ENCODE peak calls at places on chromosomes 2 and 18, in six cellular contexts. U is adrenal gland, C is Peyer's patch, T is cardiac muscle cell, A is lower lobe of right lung, X is esophagus squamous epithelium. G is an unnamed sample.

GRCh38 chr2:152415811-152416210 is 80.8 kb downstream of the FMNL2 start:
- DNase-seq in X (no peak), C (no peak), U (no peak), T (no peak), A (no peak), G (no peak)

GRCh38 chr2:233247744-233248143 is 3.7 kb upstream of the ATG16L1 start:
- DNase-seq in T (no peak), C (no peak), X (no peak), A (no peak), U (no peak), G (no peak)

GRCh38 chr18:10424576-10425314 is 29.7 kb upstream of the APCDD1 start:
- DNase-seq in X (no peak), A (no peak), C (no peak), T (peak; percentile 58), U (peak; percentile 31), G (no peak)

GRCh38 chr18:46167971-46168370 is 63.8 kb downstream of the HAUS1 start:
- DNase-seq in A (peak; percentile 70), X (peak; percentile 7), C (no peak), T (no peak), U (no peak), G (peak; percentile 26)

GRCh38 chr18:50886914-50887313 is 8.0 kb downstream of the ME2 start:
- DNase-seq in U (no peak), T (no peak), X (no peak), C (no peak), A (no peak), G (no peak)

GRCh38 chr18:77572537-77572936 is 322.9 kb downstream of the GALR1 start:
- DNase-seq in X (no peak), A (no peak), C (no peak), T (no peak), U (no peak), G (no peak)

GRCh38 chr2:133581027-133581760 is 12.9 kb upstream of the NCKAP5 start:
- DNase-seq in T (no peak), U (no peak), C (no peak), X (no peak), A (no peak), G (no peak)

GRCh38 chr2:200592414-200593075 is 6.7 kb downstream of the AOX1 start:
- DNase-seq in A (no peak), X (no peak), T (peak; percentile 79), U (no peak), C (no peak), G (no peak)

GRCh38 chr2:131835621-131836091 is 308.0 kb downstream of the CCDC74A start:
- DNase-seq in A (peak; percentile 46), X (no peak), C (peak; percentile 29), U (no peak), T (no peak), G (no peak)

GRCh38 chr2:158013791-158014190 is 87.9 kb upstream of the UPP2 start:
- DNase-seq in T (no peak), C (no peak), X (no peak), U (no peak), A (no peak), G (no peak)

GRCh38 chr2:149650006-149650405 is 62.4 kb upstream of the MMADHC start:
- DNase-seq in X (no peak), U (peak; percentile 14), C (no peak), A (no peak), T (peak; percentile 67), G (no peak)

GRCh38 chr2:145464901-145465300 is 945.0 kb upstream of the ZEB2 start:
- DNase-seq in C (no peak), T (no peak), X (no peak), A (no peak), U (no peak), G (no peak)

GRCh38 chr18:7598167-7599062 is 31.3 kb downstream of the PTPRM start:
- DNase-seq in C (no peak), T (peak; percentile 22), U (no peak), X (no peak), A (no peak), G (no peak)

GRCh38 chr2:8680931-8681760 is 710 bp upstream of the ID2 start:
- DNase-seq in C (peak; percentile 79), T (peak; percentile 89), X (no peak), U (peak; percentile 81), A (peak; percentile 89), G (peak; percentile 59)

GRCh38 chr2:155205201-155205600 is 506.7 kb downstream of the KCNJ3 start:
- DNase-seq in C (no peak), A (no peak), X (no peak), T (no peak), U (no peak), G (no peak)

GRCh38 chr18:55272510-55273243 is 313.4 kb upstream of the CCDC68 start:
- DNase-seq in T (peak; percentile 14), X (no peak), A (no peak), C (no peak), U (no peak), G (no peak)

GRCh38 chr18:12821408-12821807 is 62.6 kb downstream of the PTPN2 start:
- DNase-seq in X (no peak), U (no peak), A (no peak), C (no peak), T (no peak), G (no peak)

GRCh38 chr2:97863829-97864228 is 131.9 kb downstream of the TMEM131 start:
- DNase-seq in U (no peak), T (no peak), X (no peak), A (no peak), C (no peak), G (no peak)

GRCh38 chr18:75429975-75430374 is 2.5 kb upstream of the SMIM21 start:
- DNase-seq in A (no peak), T (no peak), C (no peak), U (no peak), X (no peak), G (no peak)

GRCh38 chr2:9144047-9144446 is 62.6 kb upstream of the ASAP2 start:
- DNase-seq in A (no peak), X (no peak), C (no peak), T (peak; percentile 29), U (no peak), G (no peak)

GRCh38 chr2:44537264-44537663 is 175.5 kb downstream of the CAMKMT start:
- DNase-seq in A (no peak), C (no peak), X (no peak), U (no peak), T (no peak), G (no peak)

GRCh38 chr2:141411419-141411818 is 719.4 kb downstream of the LRP1B start:
- DNase-seq in C (no peak), U (no peak), X (no peak), A (no peak), T (no peak), G (no peak)

GRCh38 chr2:161228511-161229240 is 68.4 kb downstream of the TANK start:
- DNase-seq in U (no peak), A (no peak), X (no peak), C (no peak), T (no peak), G (no peak)

GRCh38 chr2:50347355-50348044 is 684.4 kb downstream of the NRXN1 start:
- DNase-seq in C (no peak), T (peak; percentile 3), U (no peak), A (no peak), X (no peak), G (peak; percentile 40)

GRCh38 chr2:24893934-24894333 is 26.1 kb downstream of the ADCY3 start:
- DNase-seq in C (no peak), A (no peak), U (no peak), T (no peak), X (no peak), G (no peak)

GRCh38 chr2:6254446-6254845 is 562.3 kb downstream of the SOX11 start:
- DNase-seq in A (no peak), U (no peak), C (no peak), T (no peak), X (no peak), G (no peak)

GRCh38 chr2:135633582-135633981 is 102.3 kb downstream of the R3HDM1 start:
- DNase-seq in C (no peak), X (no peak), A (no peak), U (no peak), T (no peak), G (no peak)

DNA sequence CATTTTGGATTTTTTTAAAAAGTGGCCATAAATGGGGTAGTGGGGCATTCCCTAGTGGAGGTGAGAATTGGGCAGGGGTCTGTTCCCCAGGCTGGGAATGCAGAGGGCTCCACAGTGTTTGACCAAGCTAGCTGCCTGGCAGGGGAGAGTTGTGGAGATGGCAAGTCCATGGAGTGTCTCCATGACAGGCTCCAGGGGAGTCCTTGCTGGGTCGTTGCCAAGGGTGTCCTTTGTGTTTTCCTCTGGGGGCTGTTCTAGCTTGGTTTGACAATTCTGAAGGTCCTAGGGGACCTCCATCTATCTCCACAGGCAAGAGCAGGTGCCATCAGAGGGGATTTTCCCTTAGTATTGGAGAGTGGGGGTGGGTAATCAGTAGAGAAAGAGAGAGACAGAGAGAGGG is 265.3 kb downstream of the DYSF start:
- DNase-seq in X (no peak), C (no peak), A (no peak), T (no peak), U (no peak), G (no peak)
- H3K4me1 ChIP-seq in X (no peaks in the 10 kb centered on the region), C (no peaks in the 10 kb centered on the region), A (peaks cover 43% of the 10 kb centered on the region), T (peaks cover 61% of the 10 kb centered on the region), U (peaks cover 17% of the 10 kb centered on the region), G (no peaks in the 10 kb centered on the region)

GRCh38 chr2:222295368-222296041 is 3.3 kb downstream of the PAX3 start:
- DNase-seq in C (no peak), T (no peak), U (no peak), X (no peak), A (no peak), G (no peak)
- H3K4me3 ChIP-seq in C (peak overlapping the region; percentile 32), T (no peak overlapping the region), U (peak overlapping the region; percentile 17), X (peak overlapping the region; percentile 52), A (peak overlapping the region; percentile 42), G (no peak overlapping the region)

DNA sequence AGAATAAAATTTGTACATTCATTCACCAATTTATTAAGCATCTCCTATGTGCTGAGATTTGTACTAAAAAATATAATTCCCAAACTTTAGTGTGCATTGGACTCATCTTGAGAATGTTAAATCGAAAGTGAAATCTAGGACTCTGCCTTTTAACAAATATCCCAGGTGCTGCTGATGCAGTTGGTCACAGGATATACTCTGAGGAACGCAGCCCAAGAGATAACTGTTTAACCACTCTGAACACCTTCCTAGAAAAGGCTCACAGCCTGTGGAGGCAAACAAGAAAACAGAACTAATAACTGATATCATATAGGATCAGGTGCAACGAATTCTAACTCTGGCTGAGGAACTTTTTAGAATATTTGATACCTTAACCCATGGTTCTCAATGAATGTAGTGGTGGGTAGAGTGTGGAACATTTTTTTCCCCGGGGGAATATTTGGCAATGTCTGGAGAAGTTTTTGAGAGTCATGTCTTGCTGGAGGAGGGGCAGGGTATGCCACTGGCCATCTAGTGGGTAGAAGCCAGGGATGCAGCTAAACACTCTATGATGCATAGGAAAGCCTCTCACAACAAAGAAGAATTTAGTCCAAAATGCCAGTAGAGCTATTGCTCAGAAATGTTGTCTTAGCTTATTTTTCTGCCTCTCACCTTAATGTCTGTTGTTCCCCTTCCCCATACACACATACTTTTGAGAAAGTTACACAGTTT is 96.5 kb downstream of the EHBP1 start:
- DNase-seq in C (no peak), U (no peak), A (no peak), T (no peak), X (no peak), G (no peak)
- TF ChIP-seq CTCF in C (no peak), U (no peak), A (no peak), T (peak; percentile 11), X (no peak), G (peak; percentile 25)

GRCh38 chr2:69724540-69725159 is 17.3 kb upstream of the ANXA4 start:
- DNase-seq in T (peak; percentile 83), X (peak; percentile 5), A (peak; percentile 84), U (peak; percentile 74), C (peak; percentile 87), G (peak; percentile 75)
- H3K4me1 ChIP-seq in T (peaks cover 7% of the 10 kb centered on the region), X (peaks cover 4% of the 10 kb centered on the region), A (peaks cover 4% of the 10 kb centered on the region), U (peaks cover 4% of the 10 kb centered on the region), C (no peaks in the 10 kb centered on the region), G (no peaks in the 10 kb centered on the region)